ENCODE peak calls at places on chromosomes 13 and 19, in eight cellular contexts. Z is astrocyte of the spinal cord, V is GM06990, B is pancreas, O is PC-3, L is HFF-Myc, I is A549, M is astrocyte. P is an unnamed sample.

GRCh38 chr19:31349160-31349881 is at the start of gene TSHZ3:
- DNase-seq in I (peak; percentile 78), B (peak; percentile 56), M (peak; percentile 81), Z (peak; percentile 94), O (peak; percentile 10), V (no peak), L (no peak), P (no peak)

GRCh38 chr13:113357529-113357928 is 6.4 kb downstream of the GRTP1 start:
- DNase-seq in L (no peak), V (no peak), Z (peak; percentile 73), B (no peak), M (peak; percentile 72), O (peak; percentile 46), I (no peak), P (peak; percentile 11)

GRCh38 chr13:31725841-31726240 is 13.5 kb upstream of the RXFP2 start:
- DNase-seq in Z (no peak), O (peak; percentile 15), M (no peak), B (no peak), L (no peak), V (no peak), I (no peak), P (no peak)

GRCh38 chr19:29777916-29778315 is 33.9 kb upstream of the CCNE1 start:
- DNase-seq in M (no peak), B (no peak), I (no peak), Z (no peak), O (no peak), V (no peak), L (no peak), P (no peak)

GRCh38 chr13:40204246-40204645 is 462.2 kb downstream of the FOXO1 start:
- DNase-seq in L (no peak), V (no peak), I (no peak), M (no peak), Z (no peak), B (no peak), O (no peak), P (no peak)

GRCh38 chr13:63351533-63351932 is 1935.9 kb upstream of the PCDH20 start:
- DNase-seq in L (no peak), M (no peak), V (no peak), B (no peak), I (no peak), Z (no peak), O (no peak), P (no peak)

GRCh38 chr19:4932711-4933110 is 23.4 kb downstream of the UHRF1 start:
- DNase-seq in O (no peak), V (no peak), I (no peak), B (no peak), M (no peak), L (no peak), Z (no peak), P (no peak)

GRCh38 chr13:80840313-80840976 is 499.5 kb upstream of the SPRY2 start:
- DNase-seq in V (no peak), O (peak; percentile 1), M (no peak), B (no peak), Z (peak; percentile 72), L (no peak), I (no peak), P (no peak)

GRCh38 chr13:37192986-37193385 is 87.5 kb upstream of the CSNK1A1L start:
- DNase-seq in O (no peak), Z (peak; percentile 74), L (no peak), M (no peak), B (no peak), V (no peak), I (no peak), P (no peak)

DNA sequence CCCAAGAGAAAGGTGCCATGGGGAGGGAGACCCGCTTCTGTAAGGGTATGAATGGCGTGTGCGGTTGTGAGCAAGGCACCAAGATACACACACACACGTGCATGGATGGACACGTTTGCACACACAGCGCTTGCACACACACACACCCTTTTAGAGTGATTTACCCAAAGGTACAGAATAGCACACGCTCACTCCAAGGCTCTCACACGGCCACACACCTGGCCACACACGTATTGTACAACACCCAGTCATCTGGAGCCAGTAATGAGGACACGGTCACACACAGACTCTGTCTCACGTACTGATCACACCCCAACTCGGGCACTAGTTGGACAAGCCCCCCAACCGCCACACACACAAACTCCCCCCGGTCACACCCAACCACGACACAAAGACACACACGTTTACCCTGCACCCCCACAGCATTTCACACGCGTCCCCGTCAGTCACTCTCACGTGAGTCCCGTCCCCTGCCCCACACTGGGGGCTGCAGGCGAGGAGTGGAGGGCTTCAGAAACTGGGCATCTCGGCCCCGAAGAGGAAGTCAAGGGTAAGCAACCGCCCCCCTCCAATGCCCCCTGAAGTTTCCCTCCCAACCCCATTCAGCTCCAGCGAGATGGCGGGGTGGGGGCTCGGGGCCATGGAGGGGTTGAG is 779 bp downstream of the OLFM2 start:
- DNase-seq in B (no peak), O (no peak), M (no peak), Z (no peak), V (no peak), L (no peak), I (no peak), P (no peak)
- H3K4me3 ChIP-seq in B (peak overlapping the region; percentile 41), O (peak overlapping the region; percentile 42), M (no peak overlapping the region), Z (no peak overlapping the region), V (no peak overlapping the region), L (peak overlapping the region; percentile 42), I (peak overlapping the region; percentile 56), P (no peak overlapping the region)

GRCh38 chr13:75936791-75937190 is 300.7 kb downstream of the LMO7 start:
- DNase-seq in O (no peak), I (no peak), Z (no peak), V (no peak), M (no peak), L (no peak), B (no peak), P (no peak)

GRCh38 chr13:75934889-75935288 is 298.8 kb downstream of the LMO7 start:
- DNase-seq in I (peak; percentile 3), B (no peak), V (no peak), Z (peak; percentile 61), M (peak; percentile 56), O (peak; percentile 80), L (no peak), P (no peak)

GRCh38 chr13:75935805-75936204 is 299.7 kb downstream of the LMO7 start:
- DNase-seq in V (no peak), M (no peak), B (no peak), L (no peak), I (no peak), O (no peak), Z (no peak), P (no peak)

DNA sequence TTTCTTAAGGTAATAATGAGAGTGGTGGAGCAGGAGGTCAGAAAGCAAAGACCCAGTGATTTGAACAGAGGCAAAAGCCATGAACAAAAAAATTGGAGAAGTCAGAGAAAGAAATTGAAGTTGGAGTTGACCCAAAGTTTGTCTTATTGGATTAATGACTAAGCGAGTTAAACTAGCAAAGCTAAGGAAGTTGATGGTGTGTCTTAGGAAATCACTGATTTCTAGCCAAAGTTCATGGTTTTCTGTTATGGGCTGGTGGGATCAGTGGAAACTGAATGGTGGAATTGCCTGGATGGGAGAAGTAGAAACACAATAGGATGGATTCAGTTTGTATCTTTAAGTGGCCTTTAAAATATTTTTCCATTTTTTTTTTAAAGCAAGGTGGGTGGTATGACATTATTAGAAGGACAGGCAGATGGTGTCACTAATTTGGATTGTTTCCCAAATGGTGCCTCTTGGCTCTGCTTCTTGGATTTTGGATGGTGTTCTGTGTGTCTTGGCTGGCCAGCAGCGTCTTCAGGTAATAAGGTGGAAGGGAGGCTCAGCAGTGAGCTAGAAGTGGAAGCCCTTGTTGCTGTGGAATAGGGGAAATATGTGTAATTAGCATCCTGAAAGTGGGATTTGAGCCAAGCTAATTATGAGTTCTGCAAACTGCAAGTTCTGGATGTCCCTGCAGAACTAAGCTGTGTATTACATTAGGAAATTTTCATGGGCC is 302.8 kb downstream of the LMO7 start:
- DNase-seq in B (no peak), M (peak; percentile 2), Z (peak; percentile 24), I (no peak), L (no peak), O (peak; percentile 80), V (no peak), P (peak; percentile 74)
- TF ChIP-seq CTCF in B (no peak), M (no peak), Z (no peak), I (no peak), L (no peak), O (no peak), V (no peak), P (no peak)

GRCh38 chr19:20664917-20665781 is 3.8 kb upstream of the ZNF626 start:
- DNase-seq in O (no peak), V (no peak), L (no peak), M (peak; percentile 9), B (no peak), Z (no peak), I (no peak), P (peak; percentile 89)

GRCh38 chr19:20662421-20663105 is 1.2 kb upstream of the ZNF626 start:
- DNase-seq in V (no peak), L (no peak), I (no peak), M (no peak), O (no peak), B (no peak), Z (no peak), P (no peak)

GRCh38 chr19:20661150-20661819 is at the start of gene ZNF626:
- DNase-seq in M (peak; percentile 95), O (peak; percentile 10), B (peak; percentile 89), V (peak; percentile 32), L (peak; percentile 80), Z (peak; percentile 97), I (no peak), P (peak; percentile 96)

DNA sequence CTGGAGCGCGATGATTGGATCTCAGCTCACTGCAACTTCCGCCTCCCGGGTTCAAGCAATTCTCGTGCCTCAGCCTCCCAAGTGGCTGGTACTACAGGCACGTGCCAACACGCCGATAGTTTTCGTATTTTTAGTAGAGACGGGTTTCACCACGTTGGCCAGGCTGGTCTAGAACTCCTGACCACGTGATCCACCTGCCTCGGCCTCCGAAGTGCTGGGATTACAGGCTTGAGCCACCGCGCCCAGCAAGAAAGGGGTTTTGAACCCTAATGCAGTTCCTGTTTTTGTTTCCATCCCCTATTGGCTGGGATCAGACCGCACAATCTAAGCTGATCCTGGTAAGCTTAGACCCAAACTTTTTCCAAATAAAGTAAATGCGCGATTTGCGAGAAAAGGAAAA is 898 bp downstream of the ZNF626 start:
- DNase-seq in B (no peak), M (no peak), O (no peak), V (no peak), L (no peak), Z (no peak), I (no peak), P (no peak)
- H3K4me3 ChIP-seq in B (peak overlapping the region; percentile 46), M (peak overlapping the region; percentile 86), O (no peak overlapping the region), V (peak overlapping the region; percentile 57), L (peak overlapping the region; percentile 61), Z (peak overlapping the region; percentile 84), I (no peak overlapping the region), P (peak overlapping the region; percentile 89)

DNA sequence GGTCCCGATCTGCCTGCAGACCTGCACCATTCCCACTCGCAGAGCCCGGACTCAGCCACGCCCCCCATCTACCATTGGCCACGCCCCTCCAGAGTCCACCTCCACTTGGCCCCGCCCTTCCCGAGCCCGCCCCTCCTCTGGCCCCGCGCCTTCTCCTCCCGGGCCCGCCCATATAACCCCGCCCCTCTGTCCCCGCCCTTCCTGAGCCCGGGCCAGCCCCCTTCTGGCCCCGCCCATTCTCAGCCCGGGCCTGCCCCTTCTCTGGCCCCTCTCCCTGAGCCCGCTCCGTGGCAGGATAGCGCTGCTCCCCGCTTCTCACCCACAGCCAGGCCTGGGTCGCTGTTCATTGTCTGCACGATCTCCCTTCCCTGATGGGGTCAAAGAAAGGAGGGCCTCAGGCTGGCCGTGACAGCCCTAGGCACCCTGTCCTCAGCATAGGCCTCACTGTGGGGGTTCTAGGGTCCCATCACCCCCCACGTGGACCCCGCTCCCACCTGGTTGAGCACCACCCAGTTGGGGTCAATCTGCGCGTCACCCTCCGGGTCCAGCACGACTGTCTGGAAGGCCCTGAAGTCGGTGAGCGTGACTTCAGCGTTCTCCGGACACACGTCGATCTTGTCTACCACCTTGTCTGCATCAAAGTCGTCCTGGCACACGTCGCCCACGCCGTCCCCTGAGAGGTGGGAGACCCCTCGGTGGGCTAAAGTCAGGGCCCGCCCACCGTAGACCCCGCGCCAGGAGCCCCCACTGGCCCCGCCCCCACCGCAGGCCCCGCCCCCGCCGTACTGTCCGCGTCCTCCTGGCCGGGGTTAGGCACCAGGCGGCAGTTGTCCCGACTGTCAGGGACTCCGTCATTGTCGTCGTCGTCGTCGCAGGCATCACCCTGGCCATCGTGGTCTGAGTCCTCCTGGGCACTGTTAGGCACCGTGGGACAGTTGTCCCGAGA is 5.7 kb downstream of the COMP start:
- DNase-seq in V (peak; percentile 69), O (peak; percentile 66), Z (peak; percentile 42), L (no peak), M (no peak), I (peak; percentile 74), B (peak; percentile 62), P (no peak)
- TF ChIP-seq CTCF in V (no peak), O (no peak), Z (no peak), L (no peak), M (no peak), I (no peak), B (no peak), P (no peak)

P was measured in retinal pigment epithelial cell.